ENCODE peak calls at places on chromosomes 11 and 22, in nine cellular contexts. One of them, this sample, is unnamed.

GRCh38 chr22:35991168-35991567 is 37.5 kb downstream of the RBFOX2 start:
- DNase-seq in nucleus accumbens: no peak
- DNase-seq in nephron progenitor cell: no peak
- DNase-seq in colonic mucosa: no peak
- DNase-seq in germinal center: no peak
- DNase-seq in T-cell: no peak
- DNase-seq in T-helper 9 cell: no peak
- DNase-seq in anterior cingulate cortex: no peak
- DNase-seq in stimulated activated CD8-positive, alpha-beta memory T cell treated with anti-CD3 and anti-CD28 coated beads, Interleukin-7, amount 100 ng/mL, for 1 hour: no peak
- DNase-seq in this sample: no peak

GRCh38 chr11:87353904-87354303 is 316.2 kb downstream of the TMEM135 start:
- DNase-seq in nucleus accumbens: no peak
- DNase-seq in nephron progenitor cell: no peak
- DNase-seq in colonic mucosa: no peak
- DNase-seq in germinal center: no peak
- DNase-seq in T-cell: no peak
- DNase-seq in T-helper 9 cell: no peak
- DNase-seq in anterior cingulate cortex: peak; percentile 36
- DNase-seq in stimulated activated CD8-positive, alpha-beta memory T cell treated with anti-CD3 and anti-CD28 coated beads, Interleukin-7, amount 100 ng/mL, for 1 hour: no peak
- DNase-seq in this sample: no peak

GRCh38 chr11:27646051-27646818 is 54.0 kb downstream of the BDNF start:
- DNase-seq in nucleus accumbens: no peak
- DNase-seq in nephron progenitor cell: no peak
- DNase-seq in colonic mucosa: no peak
- DNase-seq in germinal center: no peak
- DNase-seq in T-cell: no peak
- DNase-seq in T-helper 9 cell: no peak
- DNase-seq in anterior cingulate cortex: no peak
- DNase-seq in stimulated activated CD8-positive, alpha-beta memory T cell treated with anti-CD3 and anti-CD28 coated beads, Interleukin-7, amount 100 ng/mL, for 1 hour: no peak
- DNase-seq in this sample: no peak

GRCh38 chr11:35040221-35040942 is 98.6 kb upstream of the CD44 start:
- DNase-seq in nucleus accumbens: no peak
- DNase-seq in nephron progenitor cell: no peak
- DNase-seq in colonic mucosa: no peak
- DNase-seq in germinal center: peak; percentile 40
- DNase-seq in T-cell: peak; percentile 51
- DNase-seq in T-helper 9 cell: peak; percentile 49
- DNase-seq in anterior cingulate cortex: no peak
- DNase-seq in stimulated activated CD8-positive, alpha-beta memory T cell treated with anti-CD3 and anti-CD28 coated beads, Interleukin-7, amount 100 ng/mL, for 1 hour: no peak
- DNase-seq in this sample: peak; percentile 70

GRCh38 chr11:114284021-114284420 is 12.2 kb upstream of the NNMT start:
- DNase-seq in nucleus accumbens: no peak
- DNase-seq in nephron progenitor cell: no peak
- DNase-seq in colonic mucosa: no peak
- DNase-seq in germinal center: no peak
- DNase-seq in T-cell: no peak
- DNase-seq in T-helper 9 cell: no peak
- DNase-seq in anterior cingulate cortex: no peak
- DNase-seq in stimulated activated CD8-positive, alpha-beta memory T cell treated with anti-CD3 and anti-CD28 coated beads, Interleukin-7, amount 100 ng/mL, for 1 hour: no peak
- DNase-seq in this sample: no peak

GRCh38 chr22:45072322-45072903 is 62.6 kb upstream of the PHF21B start:
- DNase-seq in nucleus accumbens: peak; percentile 5
- DNase-seq in nephron progenitor cell: peak; percentile 40
- DNase-seq in colonic mucosa: no peak
- DNase-seq in germinal center: no peak
- DNase-seq in T-cell: no peak
- DNase-seq in T-helper 9 cell: no peak
- DNase-seq in anterior cingulate cortex: peak; percentile 5
- DNase-seq in stimulated activated CD8-positive, alpha-beta memory T cell treated with anti-CD3 and anti-CD28 coated beads, Interleukin-7, amount 100 ng/mL, for 1 hour: no peak
- DNase-seq in this sample: no peak

GRCh38 chr22:46823654-46824053 is 61.2 kb downstream of the TBC1D22A start:
- DNase-seq in nucleus accumbens: no peak
- DNase-seq in nephron progenitor cell: no peak
- DNase-seq in colonic mucosa: no peak
- DNase-seq in germinal center: no peak
- DNase-seq in T-cell: no peak
- DNase-seq in T-helper 9 cell: no peak
- DNase-seq in anterior cingulate cortex: no peak
- DNase-seq in stimulated activated CD8-positive, alpha-beta memory T cell treated with anti-CD3 and anti-CD28 coated beads, Interleukin-7, amount 100 ng/mL, for 1 hour: no peak
- DNase-seq in this sample: no peak

GRCh38 chr11:114783805-114784204 is 105.5 kb downstream of the NXPE2 start:
- DNase-seq in nucleus accumbens: no peak
- DNase-seq in nephron progenitor cell: no peak
- DNase-seq in colonic mucosa: no peak
- DNase-seq in germinal center: no peak
- DNase-seq in T-cell: no peak
- DNase-seq in T-helper 9 cell: no peak
- DNase-seq in anterior cingulate cortex: no peak
- DNase-seq in stimulated activated CD8-positive, alpha-beta memory T cell treated with anti-CD3 and anti-CD28 coated beads, Interleukin-7, amount 100 ng/mL, for 1 hour: no peak
- DNase-seq in this sample: no peak

GRCh38 chr22:39908737-39909136 is 7.9 kb downstream of the GRAP2 start:
- DNase-seq in nucleus accumbens: no peak
- DNase-seq in nephron progenitor cell: no peak
- DNase-seq in colonic mucosa: no peak
- DNase-seq in germinal center: no peak
- DNase-seq in T-cell: no peak
- DNase-seq in T-helper 9 cell: peak; percentile 26
- DNase-seq in anterior cingulate cortex: no peak
- DNase-seq in stimulated activated CD8-positive, alpha-beta memory T cell treated with anti-CD3 and anti-CD28 coated beads, Interleukin-7, amount 100 ng/mL, for 1 hour: no peak
- DNase-seq in this sample: peak; percentile 45

GRCh38 chr11:119752946-119753345 is 23.9 kb upstream of the NECTIN1 start:
- DNase-seq in nucleus accumbens: no peak
- DNase-seq in nephron progenitor cell: no peak
- DNase-seq in colonic mucosa: no peak
- DNase-seq in germinal center: no peak
- DNase-seq in T-cell: no peak
- DNase-seq in T-helper 9 cell: no peak
- DNase-seq in anterior cingulate cortex: no peak
- DNase-seq in stimulated activated CD8-positive, alpha-beta memory T cell treated with anti-CD3 and anti-CD28 coated beads, Interleukin-7, amount 100 ng/mL, for 1 hour: no peak
- DNase-seq in this sample: no peak

GRCh38 chr22:40728731-40729189 is 49.5 kb downstream of the MCHR1 start:
- DNase-seq in nucleus accumbens: no peak
- DNase-seq in nephron progenitor cell: no peak
- DNase-seq in colonic mucosa: no peak
- DNase-seq in germinal center: no peak
- DNase-seq in T-cell: peak; percentile 66
- DNase-seq in T-helper 9 cell: peak; percentile 48
- DNase-seq in anterior cingulate cortex: no peak
- DNase-seq in stimulated activated CD8-positive, alpha-beta memory T cell treated with anti-CD3 and anti-CD28 coated beads, Interleukin-7, amount 100 ng/mL, for 1 hour: peak; percentile 2
- DNase-seq in this sample: peak; percentile 55

GRCh38 chr22:19522881-19523239 is 1.4 kb downstream of the CLDN5 start:
- DNase-seq in nucleus accumbens: no peak
- DNase-seq in nephron progenitor cell: no peak
- DNase-seq in colonic mucosa: no peak
- DNase-seq in germinal center: no peak
- DNase-seq in T-cell: no peak
- DNase-seq in T-helper 9 cell: no peak
- DNase-seq in anterior cingulate cortex: no peak
- DNase-seq in stimulated activated CD8-positive, alpha-beta memory T cell treated with anti-CD3 and anti-CD28 coated beads, Interleukin-7, amount 100 ng/mL, for 1 hour: no peak
- DNase-seq in this sample: no peak